ENCODE peak calls at places on chromosome 6, in five cellular contexts. V is stomach, Z is fibroblast of lung, W is right lobe of liver, Y is left ventricle myocardium inferior. M is an unnamed sample.

GRCh38 chr6:38030380-38030779 is 210.9 kb downstream of the ZFAND3 start:
- DNase-seq in V (no peak), W (no peak), Y (no peak), Z (no peak), M (no peak)

GRCh38 chr6:70337379-70338073 is 34.6 kb upstream of the COL9A1 start:
- DNase-seq in Z (no peak), V (no peak), Y (no peak), W (no peak), M (no peak)

GRCh38 chr6:123091091-123091895 is 95.3 kb downstream of the CLVS2 start:
- DNase-seq in Y (no peak), W (no peak), Z (peak; percentile 55), V (peak; percentile 27), M (peak; percentile 94)

GRCh38 chr6:90870561-90870960 is 283.7 kb upstream of the MAP3K7 start:
- DNase-seq in Z (no peak), W (no peak), Y (no peak), V (no peak), M (peak; percentile 59)

GRCh38 chr6:105993769-105994521 is 92.2 kb upstream of the PRDM1 start:
- DNase-seq in V (no peak), Y (peak; percentile 27), Z (peak; percentile 69), W (peak; percentile 47), M (no peak)

GRCh38 chr6:53431704-53432103 is 83.0 kb upstream of the ELOVL5 start:
- DNase-seq in Y (no peak), W (no peak), Z (no peak), V (no peak), M (no peak)

GRCh38 chr6:5905431-5906339 is 101.0 kb downstream of the NRN1 start:
- DNase-seq in Y (peak; percentile 80), V (peak; percentile 36), Z (peak; percentile 85), W (no peak), M (peak; percentile 54)

GRCh38 chr6:75481936-75482593 is 11.5 kb downstream of the FILIP1 start:
- DNase-seq in Y (no peak), V (no peak), W (no peak), Z (peak; percentile 64), M (no peak)

GRCh38 chr6:149863596-149863845 is 638 bp downstream of the LRP11 start:
- DNase-seq in V (no peak), Z (no peak), Y (no peak), W (no peak), M (no peak)

GRCh38 chr6:107731422-107732319 is 92.4 kb downstream of the SCML4 start:
- DNase-seq in Z (no peak), W (no peak), V (no peak), Y (no peak), M (no peak)

GRCh38 chr6:133512410-133513016 is 271.4 kb downstream of the EYA4 start:
- DNase-seq in V (peak; percentile 50), Z (peak; percentile 73), W (no peak), Y (no peak), M (peak; percentile 2)

GRCh38 chr6:134003542-134003951 is 48.9 kb downstream of the SLC2A12 start:
- DNase-seq in V (no peak), Y (no peak), Z (no peak), W (no peak), M (no peak)

GRCh38 chr6:25462235-25462897 is 183.2 kb downstream of the CARMIL1 start:
- DNase-seq in Z (no peak), W (no peak), V (no peak), Y (no peak), M (no peak)

DNA sequence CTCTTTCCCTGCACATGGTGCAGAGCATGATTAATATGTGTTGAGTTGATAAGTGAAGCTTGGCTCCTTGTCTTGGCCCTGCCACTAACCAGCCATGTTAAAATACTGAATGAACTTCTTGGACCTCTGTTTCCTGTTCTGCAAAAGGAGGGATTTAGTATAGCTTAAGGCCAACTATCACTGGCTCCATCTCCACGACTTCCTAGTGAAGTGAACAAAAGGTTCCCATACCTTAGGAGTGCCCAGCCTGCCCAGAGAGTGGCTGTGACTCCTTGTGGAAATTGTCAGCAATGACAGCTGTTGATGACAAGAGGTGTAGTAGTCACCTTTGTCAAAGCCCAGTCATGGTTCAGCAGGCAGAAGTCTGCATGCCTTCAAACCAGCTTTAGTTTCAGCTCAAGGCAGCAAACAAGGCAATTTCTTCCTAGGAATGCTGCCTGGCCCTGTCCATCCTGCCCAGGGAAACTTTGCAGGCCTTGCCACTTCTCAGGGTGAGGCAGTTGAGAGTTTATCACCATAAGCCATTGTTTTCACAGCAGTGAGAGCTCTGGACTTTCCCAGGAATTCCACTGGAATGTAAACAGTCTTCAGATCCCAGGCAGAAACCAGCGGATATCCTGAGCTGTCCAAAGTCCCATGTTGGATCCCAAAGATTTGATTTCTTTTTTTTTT is 169.7 kb upstream of the TNFAIP3 start:
- DNase-seq in Z (peak; percentile 44), V (no peak), W (no peak), Y (no peak), M (no peak)
- H3K27ac ChIP-seq in Z (no peak overlapping the region), V (peak overlapping the region; percentile 47), W (no peak overlapping the region), Y (peak overlapping the region; percentile 79), M (peak overlapping the region; percentile 28)

DNA sequence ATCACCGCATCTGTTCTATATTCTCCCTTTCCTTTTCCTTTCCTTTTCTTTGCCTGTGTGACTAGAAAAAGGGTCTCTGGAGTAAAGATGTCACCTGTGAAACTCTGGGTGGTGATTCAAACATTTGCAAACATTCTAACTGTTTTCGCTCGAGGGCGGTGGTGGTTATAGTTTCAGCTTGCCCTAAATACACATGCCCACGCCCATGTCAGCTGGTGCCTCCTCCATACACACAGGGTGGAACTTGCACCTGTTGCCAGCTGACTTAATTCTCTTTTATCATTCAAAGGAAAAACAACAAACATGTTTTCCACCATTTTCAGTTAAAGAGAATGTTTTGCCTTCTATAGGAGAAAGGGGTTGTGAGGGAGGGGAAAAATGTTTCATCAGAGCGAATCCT is 381.9 kb upstream of the ARID1B start:
- DNase-seq in W (no peak), Z (no peak), V (peak; percentile 38), Y (no peak), M (no peak)
- H3K27ac ChIP-seq in W (no peak overlapping the region), Z (no peak overlapping the region), V (no peak overlapping the region), Y (no peak overlapping the region), M (no peak overlapping the region)

DNA sequence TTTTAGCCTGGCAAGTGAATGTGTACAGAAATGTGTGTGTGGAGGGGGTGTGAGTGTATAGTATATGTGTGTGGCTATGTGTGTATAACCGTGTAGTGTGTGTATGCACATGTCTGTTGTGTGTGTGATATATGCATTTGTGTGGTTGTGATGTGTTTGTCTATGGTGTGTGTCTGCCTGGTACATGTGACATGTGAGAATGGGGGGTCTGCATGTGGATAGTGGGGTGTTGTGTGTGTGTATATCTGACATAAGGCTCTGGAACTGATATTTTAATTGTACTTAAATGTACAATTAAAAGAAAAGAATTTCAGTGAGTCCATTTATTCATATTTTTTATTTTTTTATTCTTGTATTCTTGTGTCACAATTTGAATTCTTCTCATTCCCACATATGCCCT is 57.2 kb upstream of the CNR1 start:
- DNase-seq in W (no peak), V (no peak), Z (no peak), Y (no peak), M (no peak)
- H3K27ac ChIP-seq in W (no peak overlapping the region), V (no peak overlapping the region), Z (no peak overlapping the region), Y (no peak overlapping the region), M (no peak overlapping the region)

DNA sequence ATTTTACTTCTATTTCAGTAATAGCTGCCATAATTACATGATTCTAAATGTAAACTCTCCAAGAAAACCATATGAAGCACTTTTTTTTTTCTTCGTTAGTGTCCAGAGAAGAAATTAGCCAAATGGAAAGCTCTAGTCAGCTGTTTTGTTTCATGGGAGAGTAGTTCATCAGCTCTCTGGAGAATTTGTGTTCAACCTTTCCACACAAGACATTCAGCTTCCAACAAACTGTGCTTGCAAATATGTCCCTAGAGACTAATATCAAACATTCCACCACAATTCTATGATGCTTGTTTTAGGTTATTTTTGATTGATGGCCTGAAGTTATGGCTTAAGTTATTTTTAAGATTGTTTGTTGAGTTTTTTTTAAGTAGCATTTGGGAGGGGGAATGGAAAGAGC is 19.5 kb downstream of the FHL5 start:
- DNase-seq in Y (no peak), W (no peak), V (no peak), Z (no peak), M (no peak)
- H3K27ac ChIP-seq in Y (peak overlapping the region; percentile 56), W (no peak overlapping the region), V (no peak overlapping the region), Z (no peak overlapping the region), M (no peak overlapping the region)

GRCh38 chr6:144215932-144216667 is 65.8 kb downstream of the STX11 start:
- DNase-seq in Y (peak; percentile 93), V (peak; percentile 94), W (peak; percentile 92), Z (peak; percentile 99), M (peak; percentile 86)

GRCh38 chr6:144213293-144213692 is 63.0 kb downstream of the STX11 start:
- DNase-seq in W (no peak), Z (no peak), V (no peak), Y (no peak), M (no peak)

GRCh38 chr6:144215402-144215931 is 65.2 kb downstream of the STX11 start:
- DNase-seq in V (no peak), W (peak; percentile 29), Z (peak; percentile 36), Y (peak; percentile 34), M (no peak)

GRCh38 chr6:144214029-144214428 is 63.7 kb downstream of the STX11 start:
- DNase-seq in Z (no peak), V (no peak), Y (no peak), W (no peak), M (no peak)

GRCh38 chr6:144214622-144215401 is 64.5 kb downstream of the STX11 start:
- DNase-seq in Y (no peak), V (no peak), W (peak; percentile 24), Z (no peak), M (no peak)
- H3K27ac ChIP-seq in Y (peak overlapping the region; percentile 93), V (peak overlapping the region; percentile 90), W (peak overlapping the region; percentile 99), Z (no peak overlapping the region), M (no peak overlapping the region)

GRCh38 chr6:160277144-160277543 is 18.5 kb upstream of the SLC22A2 start:
- DNase-seq in W (no peak), Y (no peak), Z (no peak), V (no peak), M (no peak)

GRCh38 chr6:160277546-160277945 is 18.9 kb upstream of the SLC22A2 start:
- DNase-seq in Z (no peak), W (no peak), V (no peak), Y (no peak), M (no peak)

GRCh38 chr6:160279850-160280249 is 21.2 kb upstream of the SLC22A2 start:
- DNase-seq in Y (no peak), Z (peak; percentile 16), V (no peak), W (no peak), M (peak; percentile 91)

GRCh38 chr6:160278311-160278710 is 19.7 kb upstream of the SLC22A2 start:
- DNase-seq in W (no peak), V (no peak), Z (no peak), Y (no peak), M (no peak)

GRCh38 chr6:160278786-160279310 is 20.2 kb upstream of the SLC22A2 start:
- DNase-seq in Y (no peak), V (no peak), W (no peak), Z (no peak), M (no peak)
- H3K27ac ChIP-seq in Y (no peak overlapping the region), V (no peak overlapping the region), W (no peak overlapping the region), Z (no peak overlapping the region), M (peak overlapping the region; percentile 34)

GRCh38 chr6:89353702-89354392 is 1.3 kb upstream of the UBE2J1 start:
- DNase-seq in W (no peak), Z (no peak), Y (no peak), V (no peak), M (no peak)

GRCh38 chr6:89353118-89353556 is 615 bp upstream of the UBE2J1 start:
- DNase-seq in Z (no peak), W (no peak), Y (peak; percentile 19), V (no peak), M (no peak)

GRCh38 chr6:89351632-89352328 is 742 bp downstream of the UBE2J1 start:
- DNase-seq in Y (no peak), Z (peak; percentile 21), V (no peak), W (no peak), M (no peak)

GRCh38 chr6:89350281-89351037 is 2.1 kb downstream of the UBE2J1 start:
- DNase-seq in W (no peak), Y (no peak), Z (no peak), V (no peak), M (no peak)

GRCh38 chr6:89352329-89353117 is at the start of gene UBE2J1:
- DNase-seq in V (peak; percentile 96), Y (peak; percentile 96), W (peak; percentile 98), Z (peak; percentile 94), M (peak; percentile 50)
- H3K27ac ChIP-seq in V (peak within 1 kb of the TSS; percentile 99), Y (peak within 1 kb of the TSS; percentile 99), W (peak within 1 kb of the TSS; percentile 98), Z (peak within 1 kb of the TSS; percentile 93), M (peak within 1 kb of the TSS; percentile 70)

M was measured in epithelial cell of prostate.